ENCODE peak calls at places on chromosomes 4 and X, in five cellular contexts. P is head of caudate nucleus, Q is memory B cell, D is cardiac muscle cell, F is ELR. C is an unnamed sample.
A peak's percentile ranks its signal among the peaks of the same experiment; 100 is the strongest.

GRCh38 chr4:55143858-55144257 is 18.5 kb upstream of the KDR start:
- DNase-seq in P (no peak), Q (no peak), D (no peak), F (no peak), C (no peak)

GRCh38 chr4:52837716-52838558 is 24.2 kb upstream of the RASL11B start:
- DNase-seq in P (no peak), Q (no peak), D (peak; percentile 43), F (peak; percentile 80), C (peak; percentile 76)

GRCh38 chr4:168540086-168540864 is 43.4 kb downstream of the PALLD start:
- DNase-seq in P (no peak), Q (no peak), D (no peak), F (peak; percentile 89), C (peak; percentile 85)

GRCh38 chr4:99054428-99054994 is 34.1 kb downstream of the ADH5 start:
- DNase-seq in P (no peak), Q (no peak), D (no peak), F (no peak), C (no peak)

GRCh38 chrX:21972721-21973120 is 32.2 kb downstream of the SMS start:
- DNase-seq in P (no peak), Q (no peak), D (peak; percentile 67), F (peak; percentile 86), C (peak; percentile 77)

GRCh38 chr4:140168474-140168873 is 14.5 kb upstream of the MAML3 start:
- DNase-seq in P (no peak), Q (no peak), D (peak; percentile 50), F (peak; percentile 4), C (no peak)

GRCh38 chr4:169398294-169398693 is 127.5 kb upstream of the SH3RF1 start:
- DNase-seq in P (no peak), Q (no peak), D (peak; percentile 42), F (peak; percentile 70), C (peak; percentile 71)

GRCh38 chrX:108484251-108484650 is 44.6 kb downstream of the COL4A5 start:
- DNase-seq in P (no peak), Q (no peak), D (no peak), F (no peak), C (no peak)

GRCh38 chrX:72126048-72126415 is 5.7 kb downstream of the RTL5 start:
- DNase-seq in P (no peak), Q (no peak), D (peak; percentile 35), F (no peak), C (no peak)

GRCh38 chr4:2288051-2288541 is 26.2 kb upstream of the MXD4 start:
- DNase-seq in P (no peak), Q (no peak), D (no peak), F (no peak), C (no peak)

GRCh38 chr4:48237996-48238645 is 31.5 kb downstream of the TEC start:
- DNase-seq in P (no peak), Q (no peak), D (peak; percentile 62), F (peak; percentile 9), C (no peak)

GRCh38 chr4:137390707-137391106 is 141.6 kb downstream of the PCDH18 start:
- DNase-seq in P (no peak), Q (no peak), D (peak; percentile 80), F (no peak), C (no peak)

GRCh38 chr4:180949825-180950224 is 1293.4 kb upstream of the TENM3 start:
- DNase-seq in P (no peak), Q (no peak), D (no peak), F (peak; percentile 5), C (peak; percentile 28)

GRCh38 chr4:102696763-102697162 is 64.0 kb downstream of the MANBA start:
- DNase-seq in P (no peak), Q (no peak), D (peak; percentile 59), F (no peak), C (no peak)

GRCh38 chr4:10635096-10635495 is 49.5 kb downstream of the CLNK start:
- DNase-seq in P (no peak), Q (no peak), D (no peak), F (no peak), C (no peak)

GRCh38 chr4:45662996-45663395 is 460.9 kb downstream of the GABRG1 start:
- DNase-seq in P (peak; percentile 19), Q (no peak), D (peak; percentile 82), F (peak; percentile 0), C (peak; percentile 35)

GRCh38 chrX:143455045-143455444 is 62.2 kb downstream of the SPANXN3 start:
- DNase-seq in P (no peak), Q (no peak), D (peak; percentile 47), F (no peak), C (no peak)

GRCh38 chr4:123936615-123937014 is 540.0 kb downstream of the SPRY1 start:
- DNase-seq in P (no peak), Q (no peak), D (peak; percentile 15), F (no peak), C (no peak)

GRCh38 chr4:150257338-150257737 is 179.1 kb downstream of the DCLK2 start:
- DNase-seq in P (no peak), Q (no peak), D (no peak), F (no peak), C (no peak)

GRCh38 chr4:36163198-36163597 is 81.1 kb downstream of the ARAP2 start:
- DNase-seq in P (no peak), Q (no peak), D (no peak), F (no peak), C (no peak)

GRCh38 chr4:168555437-168555836 is 58.6 kb downstream of the PALLD start:
- DNase-seq in P (no peak), Q (no peak), D (no peak), F (no peak), C (no peak)

GRCh38 chr4:56048621-56049427 is 100.1 kb downstream of the CEP135 start:
- DNase-seq in P (peak; percentile 65), Q (peak; percentile 54), D (peak; percentile 77), F (peak; percentile 62), C (peak; percentile 27)

GRCh38 chr4:72390409-72390808 is 178.6 kb downstream of the ADAMTS3 start:
- DNase-seq in P (no peak), Q (no peak), D (peak; percentile 43), F (peak; percentile 24), C (peak; percentile 3)

GRCh38 chr4:128661529-128661928 is 148.0 kb upstream of the JADE1 start:
- DNase-seq in P (no peak), Q (no peak), D (no peak), F (no peak), C (no peak)

GRCh38 chr4:150176559-150176958 is 98.3 kb downstream of the DCLK2 start:
- DNase-seq in P (no peak), Q (no peak), D (peak; percentile 82), F (no peak), C (peak; percentile 44)

GRCh38 chrX:17642891-17643290 is 94.4 kb upstream of the SCML1 start:
- DNase-seq in P (no peak), Q (no peak), D (no peak), F (peak; percentile 14), C (no peak)

GRCh38 chr4:128468485-128468989 is 180.9 kb upstream of the PGRMC2 start:
- DNase-seq in P (peak; percentile 36), Q (no peak), D (peak; percentile 98), F (peak; percentile 88), C (peak; percentile 83)

GRCh38 chr4:183986645-183987528 is 81.8 kb downstream of the STOX2 start:
- DNase-seq in P (no peak), Q (no peak), D (no peak), F (no peak), C (no peak)

C was measured in A172.